ENCODE peak calls at places on chromosomes 11 and 22, in eight cellular contexts. One of them, this sample, is unnamed.

GRCh38 chr22:36220457-36220921 is 18.8 kb downstream of the APOL2 start:
- DNase-seq in pancreas: no peak
- DNase-seq in sigmoid colon: peak
- DNase-seq in GM20000: no peak
- DNase-seq in BJ: no peak
- DNase-seq in IMR-90: peak
- DNase-seq in OCI-LY7: no peak
- DNase-seq in cardiac muscle cell: no peak
- DNase-seq in this sample: no peak

GRCh38 chr22:29628982-29629381 is 25.5 kb downstream of the NF2 start:
- DNase-seq in OCI-LY7: no peak
- DNase-seq in GM20000: no peak
- DNase-seq in sigmoid colon: no peak
- DNase-seq in pancreas: no peak
- DNase-seq in IMR-90: no peak
- DNase-seq in cardiac muscle cell: no peak
- DNase-seq in BJ: no peak
- DNase-seq in this sample: no peak

GRCh38 chr11:124865181-124865901 is at the start of gene ROBO3:
- DNase-seq in OCI-LY7: no peak
- DNase-seq in IMR-90: no peak
- DNase-seq in cardiac muscle cell: no peak
- DNase-seq in pancreas: peak
- DNase-seq in GM20000: no peak
- DNase-seq in BJ: no peak
- DNase-seq in sigmoid colon: peak
- DNase-seq in this sample: no peak

GRCh38 chr11:6646040-6646439 is 9.6 kb downstream of the DCHS1 start:
- DNase-seq in pancreas: no peak
- DNase-seq in IMR-90: peak
- DNase-seq in BJ: peak
- DNase-seq in sigmoid colon: peak
- DNase-seq in OCI-LY7: peak
- DNase-seq in cardiac muscle cell: no peak
- DNase-seq in GM20000: no peak
- DNase-seq in this sample: no peak

GRCh38 chr11:16925495-16926065 is 88.6 kb downstream of the PLEKHA7 start:
- DNase-seq in cardiac muscle cell: peak
- DNase-seq in sigmoid colon: peak
- DNase-seq in BJ: no peak
- DNase-seq in pancreas: peak
- DNase-seq in IMR-90: no peak
- DNase-seq in GM20000: peak
- DNase-seq in OCI-LY7: no peak
- DNase-seq in this sample: peak

GRCh38 chr11:44304091-44305084 is 5.6 kb downstream of the ALX4 start:
- DNase-seq in OCI-LY7: no peak
- DNase-seq in GM20000: peak
- DNase-seq in IMR-90: no peak
- DNase-seq in sigmoid colon: no peak
- DNase-seq in BJ: no peak
- DNase-seq in pancreas: no peak
- DNase-seq in cardiac muscle cell: no peak
- DNase-seq in this sample: no peak

GRCh38 chr11:27370374-27370773 is 7.4 kb upstream of the CCDC34 start:
- DNase-seq in IMR-90: peak
- DNase-seq in pancreas: no peak
- DNase-seq in BJ: no peak
- DNase-seq in cardiac muscle cell: no peak
- DNase-seq in OCI-LY7: no peak
- DNase-seq in sigmoid colon: no peak
- DNase-seq in GM20000: no peak
- DNase-seq in this sample: no peak

GRCh38 chr11:9887492-9887891 is 223.6 kb downstream of the SWAP70 start:
- DNase-seq in OCI-LY7: no peak
- DNase-seq in cardiac muscle cell: no peak
- DNase-seq in pancreas: no peak
- DNase-seq in sigmoid colon: no peak
- DNase-seq in GM20000: no peak
- DNase-seq in BJ: no peak
- DNase-seq in IMR-90: no peak
- DNase-seq in this sample: no peak

GRCh38 chr11:6647282-6647679 is 8.3 kb downstream of the DCHS1 start:
- DNase-seq in IMR-90: peak
- DNase-seq in BJ: peak
- DNase-seq in pancreas: no peak
- DNase-seq in cardiac muscle cell: no peak
- DNase-seq in sigmoid colon: peak
- DNase-seq in OCI-LY7: no peak
- DNase-seq in GM20000: no peak
- DNase-seq in this sample: no peak

GRCh38 chr22:47131611-47132427 is 369.4 kb downstream of the TBC1D22A start:
- DNase-seq in GM20000: no peak
- DNase-seq in IMR-90: no peak
- DNase-seq in BJ: no peak
- DNase-seq in OCI-LY7: no peak
- DNase-seq in pancreas: no peak
- DNase-seq in cardiac muscle cell: no peak
- DNase-seq in sigmoid colon: no peak
- DNase-seq in this sample: no peak

GRCh38 chr22:31218565-31219262 is 6.6 kb downstream of the LIMK2 start:
- DNase-seq in pancreas: no peak
- DNase-seq in GM20000: no peak
- DNase-seq in OCI-LY7: no peak
- DNase-seq in sigmoid colon: no peak
- DNase-seq in cardiac muscle cell: no peak
- DNase-seq in BJ: no peak
- DNase-seq in IMR-90: no peak
- DNase-seq in this sample: no peak

GRCh38 chr11:19263333-19263732 is 22.6 kb upstream of the E2F8 start:
- DNase-seq in pancreas: no peak
- DNase-seq in cardiac muscle cell: no peak
- DNase-seq in GM20000: no peak
- DNase-seq in IMR-90: no peak
- DNase-seq in BJ: no peak
- DNase-seq in sigmoid colon: no peak
- DNase-seq in OCI-LY7: no peak
- DNase-seq in this sample: no peak

GRCh38 chr11:124625504-124626168 is 3.0 kb downstream of the TBRG1 start:
- DNase-seq in cardiac muscle cell: no peak
- DNase-seq in BJ: no peak
- DNase-seq in IMR-90: no peak
- DNase-seq in GM20000: no peak
- DNase-seq in sigmoid colon: no peak
- DNase-seq in OCI-LY7: no peak
- DNase-seq in pancreas: no peak
- DNase-seq in this sample: no peak

GRCh38 chr11:72688486-72688885 is 14.3 kb upstream of the PDE2A start:
- DNase-seq in pancreas: no peak
- DNase-seq in sigmoid colon: no peak
- DNase-seq in cardiac muscle cell: no peak
- DNase-seq in IMR-90: no peak
- DNase-seq in GM20000: no peak
- DNase-seq in OCI-LY7: no peak
- DNase-seq in BJ: no peak
- DNase-seq in this sample: no peak

GRCh38 chr11:119015054-119015611 is 3.0 kb downstream of the RPS25 start:
- DNase-seq in IMR-90: no peak
- DNase-seq in BJ: no peak
- DNase-seq in cardiac muscle cell: no peak
- DNase-seq in OCI-LY7: no peak
- DNase-seq in pancreas: no peak
- DNase-seq in sigmoid colon: peak
- DNase-seq in GM20000: no peak
- DNase-seq in this sample: no peak
- TF ChIP-seq CTCF in IMR-90: peak
- TF ChIP-seq CTCF in BJ: peak
- TF ChIP-seq CTCF in cardiac muscle cell: no peak
- TF ChIP-seq CTCF in OCI-LY7: peak
- TF ChIP-seq CTCF in pancreas: no peak
- TF ChIP-seq CTCF in sigmoid colon: no peak
- TF ChIP-seq CTCF in GM20000: no peak
- TF ChIP-seq CTCF in this sample: peak

DNA sequence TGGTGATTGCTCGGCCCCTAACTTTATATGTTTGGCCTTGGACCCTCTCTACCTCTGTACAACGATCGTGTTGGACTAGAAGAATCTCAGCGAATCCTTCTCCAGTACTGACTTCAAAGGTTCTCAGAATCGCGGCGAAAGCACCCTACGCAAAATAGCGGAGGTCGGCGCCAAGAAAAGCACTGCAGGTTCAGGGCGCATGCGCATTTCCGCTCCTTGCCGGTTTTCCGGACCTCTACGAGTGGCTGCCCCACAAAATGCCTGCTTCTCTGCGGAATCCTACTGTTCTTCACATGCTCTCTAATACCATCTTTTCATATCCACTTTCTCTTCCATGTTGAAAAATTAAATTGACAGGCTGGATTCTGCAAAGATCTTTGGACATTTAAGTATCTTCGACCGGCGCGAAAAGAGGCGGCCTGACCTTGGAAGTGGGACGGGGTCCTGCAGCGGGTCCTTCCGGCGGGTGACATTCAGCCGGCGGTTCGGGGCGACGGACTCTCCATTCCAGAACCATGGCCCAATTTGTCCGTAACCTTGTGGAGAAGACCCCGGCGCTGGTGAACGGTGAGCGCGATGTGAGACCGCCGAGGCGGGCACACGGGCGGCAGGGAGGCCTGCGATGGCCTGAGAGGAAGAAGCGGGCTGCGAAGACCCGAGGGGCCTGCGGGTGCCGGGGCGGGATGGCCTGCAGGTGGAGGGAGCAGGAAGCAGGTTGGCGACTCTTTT is at the start of gene ATP5MG:
- DNase-seq in sigmoid colon: peak
- DNase-seq in OCI-LY7: peak
- DNase-seq in pancreas: peak
- DNase-seq in cardiac muscle cell: peak
- DNase-seq in BJ: peak
- DNase-seq in IMR-90: peak
- DNase-seq in GM20000: peak
- DNase-seq in this sample: peak
- TF ChIP-seq CTCF in sigmoid colon: no peak
- TF ChIP-seq CTCF in OCI-LY7: peak
- TF ChIP-seq CTCF in pancreas: no peak
- TF ChIP-seq CTCF in cardiac muscle cell: no peak
- TF ChIP-seq CTCF in BJ: peak
- TF ChIP-seq CTCF in IMR-90: no peak
- TF ChIP-seq CTCF in GM20000: no peak
- TF ChIP-seq CTCF in this sample: no peak

GRCh38 chr11:131629925-131630324 is 259.5 kb downstream of the NTM start:
- DNase-seq in BJ: no peak
- DNase-seq in OCI-LY7: no peak
- DNase-seq in cardiac muscle cell: no peak
- DNase-seq in GM20000: no peak
- DNase-seq in pancreas: no peak
- DNase-seq in IMR-90: no peak
- DNase-seq in sigmoid colon: no peak
- DNase-seq in this sample: no peak
- TF ChIP-seq CTCF in BJ: peak
- TF ChIP-seq CTCF in OCI-LY7: no peak
- TF ChIP-seq CTCF in cardiac muscle cell: no peak
- TF ChIP-seq CTCF in GM20000: no peak
- TF ChIP-seq CTCF in pancreas: no peak
- TF ChIP-seq CTCF in IMR-90: no peak
- TF ChIP-seq CTCF in sigmoid colon: no peak
- TF ChIP-seq CTCF in this sample: no peak

GRCh38 chr11:3200388-3201111 is 18.1 kb downstream of the MRGPRG start:
- DNase-seq in cardiac muscle cell: no peak
- DNase-seq in pancreas: no peak
- DNase-seq in IMR-90: no peak
- DNase-seq in sigmoid colon: peak
- DNase-seq in OCI-LY7: no peak
- DNase-seq in BJ: no peak
- DNase-seq in GM20000: no peak
- DNase-seq in this sample: no peak
- TF ChIP-seq CTCF in cardiac muscle cell: no peak
- TF ChIP-seq CTCF in pancreas: no peak
- TF ChIP-seq CTCF in IMR-90: no peak
- TF ChIP-seq CTCF in sigmoid colon: no peak
- TF ChIP-seq CTCF in OCI-LY7: no peak
- TF ChIP-seq CTCF in BJ: no peak
- TF ChIP-seq CTCF in GM20000: no peak
- TF ChIP-seq CTCF in this sample: no peak

DNA sequence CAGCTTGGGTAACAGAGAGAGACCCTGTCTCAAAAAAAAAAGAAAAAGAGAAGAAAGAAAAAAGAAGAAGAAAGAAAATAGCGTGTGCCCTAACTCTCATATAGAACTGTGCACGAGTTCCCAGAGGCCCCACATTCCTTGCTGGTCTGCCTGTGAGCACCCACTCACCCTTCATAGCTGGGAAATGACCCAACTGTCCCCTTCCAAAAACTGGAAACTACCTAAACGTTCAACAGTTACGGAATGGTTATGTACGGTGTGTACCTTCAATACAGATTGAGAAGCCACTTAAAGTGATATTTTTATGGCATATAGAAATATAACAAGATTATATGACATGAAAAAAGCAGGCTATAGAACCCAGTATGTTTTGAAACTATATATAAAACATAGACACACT is 82.0 kb downstream of the PARVA start:
- DNase-seq in OCI-LY7: no peak
- DNase-seq in cardiac muscle cell: no peak
- DNase-seq in pancreas: no peak
- DNase-seq in BJ: no peak
- DNase-seq in IMR-90: no peak
- DNase-seq in GM20000: no peak
- DNase-seq in sigmoid colon: no peak
- DNase-seq in this sample: no peak
- TF ChIP-seq CTCF in OCI-LY7: no peak
- TF ChIP-seq CTCF in cardiac muscle cell: no peak
- TF ChIP-seq CTCF in pancreas: no peak
- TF ChIP-seq CTCF in BJ: no peak
- TF ChIP-seq CTCF in IMR-90: no peak
- TF ChIP-seq CTCF in GM20000: no peak
- TF ChIP-seq CTCF in sigmoid colon: no peak
- TF ChIP-seq CTCF in this sample: no peak

This sample was measured in MM.1S.